ENCODE peak calls at places on chromosomes 4 and X, in nine cellular contexts. W, F, Z, P, D, J, Y, B and K are unnamed samples.

GRCh38 chr4:26857278-26858034 is 3.2 kb upstream of the STIM2 start:
- DNase-seq in W (peak), F (peak), Z (peak), P (peak), D (peak), J (peak), Y (peak), B (peak), K (peak)

GRCh38 chr4:44493924-44494323 is 45.3 kb upstream of the KCTD8 start:
- DNase-seq in W (no peak), F (peak), Z (peak), P (no peak), D (no peak), J (no peak), Y (peak), B (no peak), K (peak)

GRCh38 chr4:98430708-98431403 is 169.7 kb downstream of the RAP1GDS1 start:
- DNase-seq in W (no peak), F (no peak), Z (peak), P (peak), D (no peak), J (no peak), Y (peak), B (no peak), K (no peak)

GRCh38 chr4:70651864-70652506 is 14.3 kb downstream of the JCHAIN start:
- DNase-seq in W (no peak), F (peak), Z (peak), P (peak), D (no peak), J (no peak), Y (peak), B (no peak), K (peak)

GRCh38 chrX:57453901-57454300 is 137.9 kb upstream of the ZXDB start:
- DNase-seq in W (no peak), F (peak), Z (peak), P (no peak), D (no peak), J (no peak), Y (no peak), B (no peak), K (peak)

GRCh38 chrX:24463077-24463476 is 2.0 kb upstream of the PDK3 start:
- DNase-seq in W (no peak), F (no peak), Z (no peak), P (no peak), D (no peak), J (no peak), Y (no peak), B (no peak), K (no peak)

GRCh38 chr4:74158561-74159396 is 861 bp downstream of the MTHFD2L start:
- DNase-seq in W (no peak), F (no peak), Z (peak), P (no peak), D (no peak), J (no peak), Y (peak), B (no peak), K (no peak)

GRCh38 chrX:119189586-119189985 is 46.5 kb upstream of the PGRMC1 start:
- DNase-seq in W (peak), F (no peak), Z (no peak), P (no peak), D (no peak), J (no peak), Y (no peak), B (no peak), K (no peak)

GRCh38 chrX:15686818-15687685 is 22.4 kb upstream of the CLTRN start:
- DNase-seq in W (no peak), F (peak), Z (peak), P (peak), D (peak), J (no peak), Y (peak), B (peak), K (peak)

GRCh38 chr4:81758865-81759264 is 287.2 kb upstream of the RASGEF1B start:
- DNase-seq in W (no peak), F (no peak), Z (no peak), P (no peak), D (no peak), J (no peak), Y (no peak), B (no peak), K (no peak)

GRCh38 chr4:15232725-15233597 is 194.9 kb upstream of the C1QTNF7 start:
- DNase-seq in W (no peak), F (no peak), Z (peak), P (peak), D (no peak), J (peak), Y (no peak), B (no peak), K (no peak)

GRCh38 chr4:122914938-122915337 is 7.5 kb downstream of the NUDT6 start:
- DNase-seq in W (no peak), F (no peak), Z (peak), P (no peak), D (no peak), J (no peak), Y (no peak), B (no peak), K (no peak)

GRCh38 chrX:150200820-150201287 is 162.3 kb upstream of the MAMLD1 start:
- DNase-seq in W (peak), F (no peak), Z (peak), P (peak), D (peak), J (peak), Y (peak), B (no peak), K (no peak)

GRCh38 chrX:121323337-121323736 is 275.9 kb downstream of the GLUD2 start:
- DNase-seq in W (no peak), F (no peak), Z (no peak), P (no peak), D (no peak), J (no peak), Y (no peak), B (no peak), K (no peak)

GRCh38 chr4:52868138-52868537 is 6.0 kb downstream of the RASL11B start:
- DNase-seq in W (no peak), F (peak), Z (no peak), P (no peak), D (no peak), J (no peak), Y (no peak), B (peak), K (peak)

GRCh38 chrX:57282568-57282967 is 3.9 kb upstream of the FAAH2 start:
- DNase-seq in W (no peak), F (no peak), Z (no peak), P (no peak), D (no peak), J (no peak), Y (no peak), B (no peak), K (no peak)

GRCh38 chrX:153551135-153551534 is 33.7 kb downstream of the ATP2B3 start:
- DNase-seq in W (no peak), F (no peak), Z (no peak), P (peak), D (no peak), J (no peak), Y (no peak), B (no peak), K (no peak)

GRCh38 chr4:40196724-40197281 is at the start of gene RHOH:
- DNase-seq in W (no peak), F (peak), Z (no peak), P (no peak), D (peak), J (no peak), Y (no peak), B (no peak), K (peak)

GRCh38 chr4:26144526-26145167 is 176.2 kb upstream of the RBPJ start:
- DNase-seq in W (no peak), F (no peak), Z (no peak), P (no peak), D (no peak), J (no peak), Y (no peak), B (no peak), K (no peak)

GRCh38 chr4:52234539-52235174 is 183.6 kb downstream of the SPATA18 start:
- DNase-seq in W (no peak), F (peak), Z (no peak), P (no peak), D (no peak), J (peak), Y (peak), B (no peak), K (no peak)

GRCh38 chr4:173794662-173795061 is 264.6 kb upstream of the HAND2 start:
- DNase-seq in W (no peak), F (no peak), Z (peak), P (peak), D (no peak), J (no peak), Y (no peak), B (no peak), K (no peak)

GRCh38 chr4:4969298-4969697 is 50.0 kb downstream of the CYTL1 start:
- DNase-seq in W (peak), F (no peak), Z (no peak), P (peak), D (no peak), J (no peak), Y (peak), B (no peak), K (no peak)

GRCh38 chrX:17788956-17789562 is 51.8 kb downstream of the SCML1 start:
- DNase-seq in W (no peak), F (no peak), Z (no peak), P (no peak), D (no peak), J (no peak), Y (no peak), B (no peak), K (no peak)

GRCh38 chr4:91827914-91828313 is 475.9 kb upstream of the GRID2 start:
- DNase-seq in W (no peak), F (no peak), Z (no peak), P (no peak), D (no peak), J (no peak), Y (no peak), B (no peak), K (no peak)

GRCh38 chrX:39720945-39721344 is 376.8 kb downstream of the BCOR start:
- DNase-seq in W (no peak), F (no peak), Z (no peak), P (no peak), D (no peak), J (no peak), Y (no peak), B (no peak), K (no peak)

GRCh38 chrX:31508338-31508737 is 436.5 kb upstream of the FTHL17 start:
- DNase-seq in W (no peak), F (no peak), Z (peak), P (no peak), D (no peak), J (no peak), Y (no peak), B (no peak), K (no peak)